ENCODE peak calls at places on chromosomes 3 and 15, in six cellular contexts. M is neural progenitor cell, U is HCT116, G is SK-N-SH, H is PC-3, E is MM.1S. T is an unnamed sample.

GRCh38 chr3:188663839-188664238 is 507.9 kb upstream of the TPRG1 start:
- DNase-seq in H (no peak), G (no peak), M (no peak), U (no peak), E (no peak), T (no peak)

GRCh38 chr3:142878901-142879300 is 10.0 kb downstream of the PCOLCE2 start:
- DNase-seq in H (no peak), M (no peak), U (no peak), G (no peak), E (no peak), T (no peak)

GRCh38 chr15:38699633-38700230 is 135.1 kb upstream of the RASGRP1 start:
- DNase-seq in M (peak), G (peak), H (peak), E (peak), U (peak), T (peak)

GRCh38 chr15:96330450-96331140 is at the start of gene NR2F2:
- DNase-seq in H (peak), U (peak), M (peak), E (peak), G (peak), T (peak)

GRCh38 chr3:109275702-109276293 is 40.5 kb downstream of the DPPA2 start:
- DNase-seq in G (peak), H (peak), E (peak), U (peak), M (peak), T (peak)

GRCh38 chr15:37764733-37765191 is 169.7 kb upstream of the TMCO5A start:
- DNase-seq in E (peak), G (peak), U (peak), M (peak), H (peak), T (peak)

GRCh38 chr3:65635661-65636060 is 403.1 kb downstream of the MAGI1 start:
- DNase-seq in M (no peak), G (no peak), E (no peak), H (no peak), U (no peak), T (no peak)

GRCh38 chr3:132730891-132731580 is 8.8 kb upstream of the NPHP3 start:
- DNase-seq in G (peak), U (no peak), E (peak), H (peak), M (peak), T (peak)

GRCh38 chr3:12870942-12871341 is 29.6 kb upstream of the RPL32 start:
- DNase-seq in M (no peak), U (no peak), H (no peak), E (peak), G (no peak), T (peak)

GRCh38 chr15:33194704-33195261 is at the start of gene FMN1:
- DNase-seq in H (no peak), U (peak), M (peak), G (peak), E (peak), T (peak)

GRCh38 chr3:178676942-178677606 is 140.8 kb downstream of the KCNMB2 start:
- DNase-seq in H (no peak), E (no peak), U (no peak), M (no peak), G (no peak), T (no peak)

GRCh38 chr3:150751781-150752263 is 11.1 kb downstream of the SIAH2 start:
- DNase-seq in E (no peak), H (peak), G (no peak), M (no peak), U (no peak), T (no peak)

GRCh38 chr15:96038650-96039049 is 291.9 kb upstream of the NR2F2 start:
- DNase-seq in U (no peak), M (no peak), G (no peak), H (no peak), E (no peak), T (peak)

DNA sequence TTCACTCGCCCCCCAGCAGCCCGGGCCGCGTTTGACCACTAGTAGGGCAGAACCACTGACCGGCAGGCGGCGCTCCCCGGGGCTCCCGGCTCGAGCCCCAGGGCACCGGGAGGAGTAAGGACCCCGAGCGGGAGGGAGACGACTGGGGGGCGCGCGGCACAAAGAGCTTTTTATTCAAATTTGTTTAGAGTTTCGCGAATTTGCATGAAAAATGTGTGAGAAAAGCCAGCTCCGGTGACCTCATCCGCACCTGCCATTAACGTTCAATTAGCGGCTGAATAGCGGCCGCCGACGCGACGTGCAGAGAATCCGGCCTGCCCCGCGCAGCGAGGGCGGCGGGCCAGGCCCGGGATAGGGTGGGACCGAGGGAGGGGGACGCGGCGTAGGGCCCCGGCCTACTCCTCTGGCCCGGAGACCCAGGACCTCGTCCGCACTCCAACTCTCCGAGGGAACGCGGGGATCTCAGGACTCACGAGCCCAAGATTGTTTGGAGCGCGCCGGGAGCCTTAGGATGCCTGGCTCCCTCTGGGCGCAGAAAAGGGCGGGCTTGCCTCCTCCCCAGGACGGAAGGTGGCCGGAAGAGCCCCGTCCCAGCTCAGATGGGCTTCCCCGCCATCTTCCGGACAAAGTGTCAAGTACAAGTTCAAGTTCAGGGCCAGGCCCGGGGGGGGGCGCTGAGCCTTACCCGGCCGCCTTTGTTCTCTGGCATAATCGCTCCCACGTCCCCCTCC is 64.9 kb upstream of the POLG start:
- DNase-seq in M (peak), U (no peak), E (peak), H (peak), G (peak), T (peak)
- H3K9ac ChIP-seq in M (no peak), U (no peak), E (peak), H (peak), G (peak), T (no peak)

DNA sequence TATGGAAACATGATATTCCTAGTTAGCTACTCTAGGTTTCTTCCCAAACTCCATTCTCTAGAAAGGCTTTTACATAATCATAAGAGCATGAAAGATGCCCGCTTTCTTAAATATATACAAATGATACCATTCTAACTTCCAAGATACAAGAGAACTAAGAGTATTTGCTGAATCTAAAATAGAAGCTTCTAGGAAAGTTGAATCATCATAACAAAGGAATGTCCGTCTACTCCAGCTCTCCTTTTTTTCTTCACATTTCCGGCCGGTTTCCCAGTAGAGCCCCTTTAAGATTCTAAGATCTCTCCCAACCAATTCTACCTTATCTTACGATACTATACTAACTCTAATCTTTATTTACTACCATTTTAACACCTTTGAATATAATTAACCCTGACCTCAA is 60.1 kb downstream of the RAD18 start:
- DNase-seq in G (no peak), U (no peak), H (no peak), M (no peak), E (no peak), T (no peak)
- TF ChIP-seq EZH2phosphoT487 in G (no peak), U (no peak), H (no peak), M (no peak), E (no peak), T (no peak)

GRCh38 chr15:101059381-101060341 is 140.5 kb downstream of the LRRK1 start:
- DNase-seq in G (no peak), U (no peak), E (no peak), M (no peak), H (no peak), T (no peak)

GRCh38 chr15:101062471-101063171 is 143.5 kb downstream of the LRRK1 start:
- DNase-seq in M (no peak), H (no peak), U (no peak), E (no peak), G (no peak), T (no peak)

GRCh38 chr15:101062063-101062462 is 142.9 kb downstream of the LRRK1 start:
- DNase-seq in G (no peak), U (no peak), H (no peak), E (no peak), M (no peak), T (no peak)

GRCh38 chr15:101058735-101059134 is 139.6 kb downstream of the LRRK1 start:
- DNase-seq in E (no peak), G (no peak), H (no peak), U (no peak), M (no peak), T (no peak)

GRCh38 chr15:101060576-101061551 is 141.7 kb downstream of the LRRK1 start:
- DNase-seq in H (no peak), E (no peak), M (no peak), U (no peak), G (no peak), T (no peak)
- H3K9ac ChIP-seq in H (no peak), E (no peak), M (no peak), U (no peak), G (no peak), T (no peak)

GRCh38 chr3:120764206-120764605 is 21.7 kb downstream of the GTF2E1 start:
- DNase-seq in U (no peak), H (no peak), G (no peak), M (no peak), E (no peak), T (no peak)

GRCh38 chr3:120763601-120764000 is 21.1 kb downstream of the GTF2E1 start:
- DNase-seq in H (no peak), G (no peak), U (no peak), M (no peak), E (no peak), T (no peak)

GRCh38 chr3:120766576-120766975 is 24.0 kb downstream of the GTF2E1 start:
- DNase-seq in E (no peak), G (no peak), U (no peak), H (no peak), M (no peak), T (no peak)

GRCh38 chr3:120765830-120766511 is 23.4 kb downstream of the GTF2E1 start:
- DNase-seq in H (no peak), U (no peak), E (peak), G (no peak), M (no peak), T (no peak)

DNA sequence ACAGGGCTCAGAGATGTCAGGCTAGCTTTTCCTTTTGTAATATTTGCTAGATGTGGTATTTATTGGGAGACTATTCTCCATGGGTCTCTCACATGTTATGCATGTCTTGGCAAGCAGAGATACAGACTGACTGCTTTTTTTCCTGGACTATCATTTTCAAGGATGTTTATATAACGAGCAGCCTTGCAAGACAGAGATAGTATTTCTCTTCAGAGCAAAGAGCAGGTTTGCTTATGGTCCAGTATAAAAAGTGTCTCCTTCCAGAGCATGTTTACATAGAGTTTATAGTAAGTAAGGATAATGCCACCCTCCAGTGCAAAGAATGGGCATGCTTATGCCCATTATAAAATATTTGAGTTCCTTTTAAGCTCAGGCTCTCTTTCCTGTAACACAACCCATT is 24.6 kb downstream of the GTF2E1 start:
- DNase-seq in M (no peak), E (no peak), H (no peak), G (no peak), U (no peak), T (no peak)
- TF ChIP-seq EZH2phosphoT487 in M (no peak), E (no peak), H (no peak), G (no peak), U (no peak), T (no peak)

DNA sequence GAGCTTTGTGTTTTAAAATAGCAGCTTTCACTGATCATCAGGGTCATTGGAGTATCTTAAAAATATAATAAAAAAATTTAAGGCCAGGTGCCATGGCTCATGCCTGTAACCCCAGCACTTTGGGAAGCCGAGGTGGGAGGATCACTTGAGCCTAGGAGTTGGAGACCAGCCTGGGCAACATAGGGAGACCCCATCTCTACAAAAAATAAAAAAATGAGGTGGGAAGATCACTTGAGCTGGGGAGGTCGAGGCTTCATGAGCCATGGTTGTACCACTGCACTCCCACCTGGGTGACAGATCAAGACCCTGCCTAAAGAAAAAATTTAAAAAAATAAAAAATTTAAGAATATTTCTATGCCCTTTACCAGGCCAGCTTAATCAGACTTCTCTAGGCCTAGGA is 1.5 kb downstream of the HMCES start:
- DNase-seq in M (no peak), G (no peak), U (no peak), E (no peak), H (no peak), T (no peak)
- H3K9ac ChIP-seq in M (no peak), G (peak), U (peak), E (peak), H (peak), T (peak)

DNA sequence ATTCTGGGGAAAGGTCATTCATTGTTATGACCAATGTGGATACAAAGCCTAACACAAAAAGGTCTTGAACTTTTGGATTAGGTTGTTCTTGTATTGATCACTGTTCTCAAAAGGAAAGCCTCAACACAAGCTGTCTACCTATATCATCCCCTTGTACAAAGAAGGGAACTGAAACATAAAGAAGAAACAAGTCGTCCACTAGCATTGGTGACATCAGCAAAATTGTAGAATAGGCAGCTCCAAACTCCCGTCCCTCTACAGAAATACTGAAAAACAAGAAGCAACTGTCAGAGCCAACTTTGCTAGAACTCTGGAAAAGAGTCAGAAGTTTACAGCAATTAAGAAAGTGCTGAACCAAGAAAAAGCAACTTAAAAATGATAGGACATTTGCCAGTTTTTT is 7.5 kb upstream of the NR1I2 start:
- DNase-seq in E (peak), G (no peak), U (no peak), H (no peak), M (no peak), T (no peak)
- TF ChIP-seq EZH2phosphoT487 in E (no peak), G (no peak), U (no peak), H (no peak), M (no peak), T (no peak)

DNA sequence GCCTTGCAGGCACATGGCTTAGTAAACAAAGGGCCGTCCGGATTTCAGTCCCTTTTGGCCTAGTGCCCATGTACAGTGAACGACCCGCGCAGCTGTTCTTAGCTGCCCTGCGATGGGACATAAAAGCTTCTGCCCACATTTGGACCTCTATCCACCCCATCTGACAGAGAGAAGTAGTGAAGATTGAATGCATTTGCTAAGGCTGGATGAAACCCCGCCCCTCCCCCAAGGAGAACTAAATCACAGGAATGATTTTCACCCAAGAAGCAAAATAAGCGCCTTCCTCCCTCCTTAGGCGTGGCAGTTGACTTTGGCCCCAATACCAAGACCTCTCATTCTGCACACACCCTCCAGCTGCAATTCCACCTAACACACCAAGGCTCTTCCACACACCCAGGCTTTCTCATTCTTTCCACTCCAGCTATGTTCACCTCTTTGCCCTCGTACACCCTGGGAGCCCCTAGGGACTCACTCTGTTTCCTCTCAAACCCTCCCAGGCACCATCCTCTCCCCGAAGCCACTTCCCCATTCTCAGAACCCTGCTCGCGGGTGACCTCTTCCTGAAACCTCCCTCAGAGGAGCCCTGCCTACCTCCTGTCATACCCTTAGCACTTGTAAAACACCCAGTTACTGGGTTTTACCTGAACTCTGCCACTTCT is 14.1 kb upstream of the HRH1 start:
- DNase-seq in H (peak), U (no peak), G (no peak), E (no peak), M (no peak), T (no peak)
- H3K9ac ChIP-seq in H (peak), U (peak), G (no peak), E (no peak), M (no peak), T (no peak)

GRCh38 chr3:108156312-108156853 is 65.6 kb upstream of the CD47 start:
- DNase-seq in U (no peak), G (no peak), E (no peak), M (no peak), H (no peak), T (no peak)

GRCh38 chr3:108150200-108150599 is 59.4 kb upstream of the CD47 start:
- DNase-seq in E (no peak), M (no peak), G (peak), H (no peak), U (no peak), T (no peak)

GRCh38 chr3:108152261-108152660 is 61.4 kb upstream of the CD47 start:
- DNase-seq in U (no peak), H (no peak), E (no peak), M (no peak), G (no peak), T (no peak)

GRCh38 chr3:108157275-108157674 is 64.9 kb downstream of the IFT57 start:
- DNase-seq in H (no peak), U (no peak), E (no peak), M (no peak), G (no peak), T (no peak)

DNA sequence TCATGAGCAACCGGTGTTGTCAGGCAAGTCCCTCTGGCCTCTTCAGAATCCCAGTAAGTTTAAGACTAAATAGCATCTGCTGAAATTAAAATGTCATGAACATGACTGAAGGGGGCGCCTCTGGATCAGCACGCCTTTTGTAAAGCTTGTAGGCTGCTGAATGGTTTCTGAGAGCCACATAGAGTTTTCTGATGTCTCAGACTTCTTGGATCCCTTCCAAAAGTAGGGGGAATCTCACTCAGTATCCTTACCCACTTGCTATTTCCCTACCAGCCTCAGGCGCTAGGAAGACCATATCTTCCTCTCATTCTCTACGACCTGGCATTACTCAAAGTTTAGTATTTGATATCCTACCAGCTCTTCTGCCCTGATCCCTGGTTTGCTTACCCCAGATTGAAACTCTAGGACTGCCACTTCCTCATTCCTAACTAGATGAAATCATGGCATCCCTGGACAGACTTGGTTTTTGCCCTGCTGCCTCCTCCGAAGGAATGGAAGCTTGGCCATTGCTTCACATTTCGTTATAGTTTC is 62.7 kb upstream of the CD47 start:
- DNase-seq in H (peak), G (peak), M (peak), U (peak), E (peak), T (peak)
- TF ChIP-seq EZH2phosphoT487 in H (no peak), G (no peak), M (no peak), U (no peak), E (no peak), T (no peak)

GRCh38 chr3:11607816-11608215 is 35.9 kb downstream of the VGLL4 start:
- DNase-seq in U (no peak), M (no peak), E (no peak), H (no peak), G (no peak), T (peak)
- H3K9ac ChIP-seq in U (no peak), M (no peak), E (no peak), H (no peak), G (no peak), T (peak)

GRCh38 chr15:65476942-65477341 is 40.5 kb downstream of the DPP8 start:
- DNase-seq in E (no peak), H (no peak), M (no peak), U (no peak), G (no peak), T (peak)
- TF ChIP-seq EZH2phosphoT487 in E (no peak), H (no peak), M (no peak), U (no peak), G (no peak), T (no peak)

T was measured in GM23248.